ENCODE peak calls at places on chromosome 2, in ten cellular contexts. One of them, this sample, is unnamed.
A peak's percentile ranks its signal among the peaks of the same experiment; 100 is the strongest.

GRCh38 chr2:114001936-114002335 is 112.0 kb downstream of the ACTR3 start:
- DNase-seq in T-helper 9 cell: no peak
- DNase-seq in NCI-H1436 treated with DMSO at 0.1 percent for 48 hours: no peak
- DNase-seq in HT1080: no peak
- DNase-seq in NCI-H1105: no peak
- DNase-seq in tibial artery: no peak
- DNase-seq in stimulated activated CD8-positive, alpha-beta memory T cell treated with anti-CD3 and anti-CD28 coated beads, Interleukin-7, amount 100 ng/mL, for 24 hours: no peak
- DNase-seq in right cardiac atrium: no peak
- DNase-seq in hypothalamus: no peak
- DNase-seq in COLO829: no peak
- DNase-seq in this sample: no peak

GRCh38 chr2:18284331-18284730 is 276.1 kb downstream of the RDH14 start:
- DNase-seq in COLO829: no peak
- DNase-seq in hypothalamus: no peak
- DNase-seq in HT1080: no peak
- DNase-seq in NCI-H1436 treated with DMSO at 0.1 percent for 48 hours: no peak
- DNase-seq in right cardiac atrium: no peak
- DNase-seq in T-helper 9 cell: no peak
- DNase-seq in tibial artery: no peak
- DNase-seq in stimulated activated CD8-positive, alpha-beta memory T cell treated with anti-CD3 and anti-CD28 coated beads, Interleukin-7, amount 100 ng/mL, for 24 hours: no peak
- DNase-seq in NCI-H1105: no peak
- DNase-seq in this sample: no peak

GRCh38 chr2:68807821-68808266 is 63.4 kb downstream of the BMP10 start:
- DNase-seq in HT1080: peak; percentile 40
- DNase-seq in T-helper 9 cell: no peak
- DNase-seq in NCI-H1436 treated with DMSO at 0.1 percent for 48 hours: no peak
- DNase-seq in stimulated activated CD8-positive, alpha-beta memory T cell treated with anti-CD3 and anti-CD28 coated beads, Interleukin-7, amount 100 ng/mL, for 24 hours: no peak
- DNase-seq in hypothalamus: no peak
- DNase-seq in tibial artery: peak; percentile 74
- DNase-seq in right cardiac atrium: peak; percentile 72
- DNase-seq in COLO829: no peak
- DNase-seq in NCI-H1105: no peak
- DNase-seq in this sample: no peak

GRCh38 chr2:72572501-72572900 is 253.3 kb downstream of the EXOC6B start:
- DNase-seq in NCI-H1436 treated with DMSO at 0.1 percent for 48 hours: no peak
- DNase-seq in NCI-H1105: no peak
- DNase-seq in T-helper 9 cell: no peak
- DNase-seq in COLO829: no peak
- DNase-seq in right cardiac atrium: no peak
- DNase-seq in tibial artery: no peak
- DNase-seq in hypothalamus: no peak
- DNase-seq in HT1080: no peak
- DNase-seq in stimulated activated CD8-positive, alpha-beta memory T cell treated with anti-CD3 and anti-CD28 coated beads, Interleukin-7, amount 100 ng/mL, for 24 hours: no peak
- DNase-seq in this sample: no peak

GRCh38 chr2:19358242-19359020 is at the start of gene OSR1:
- DNase-seq in HT1080: no peak
- DNase-seq in NCI-H1436 treated with DMSO at 0.1 percent for 48 hours: no peak
- DNase-seq in COLO829: no peak
- DNase-seq in T-helper 9 cell: no peak
- DNase-seq in NCI-H1105: peak; percentile 49
- DNase-seq in right cardiac atrium: peak; percentile 89
- DNase-seq in tibial artery: peak; percentile 92
- DNase-seq in stimulated activated CD8-positive, alpha-beta memory T cell treated with anti-CD3 and anti-CD28 coated beads, Interleukin-7, amount 100 ng/mL, for 24 hours: no peak
- DNase-seq in hypothalamus: no peak
- DNase-seq in this sample: peak; percentile 44

GRCh38 chr2:177622516-177622915 is 229.9 kb downstream of the AGPS start:
- DNase-seq in T-helper 9 cell: no peak
- DNase-seq in NCI-H1105: peak; percentile 8
- DNase-seq in right cardiac atrium: no peak
- DNase-seq in hypothalamus: no peak
- DNase-seq in NCI-H1436 treated with DMSO at 0.1 percent for 48 hours: no peak
- DNase-seq in tibial artery: no peak
- DNase-seq in HT1080: no peak
- DNase-seq in stimulated activated CD8-positive, alpha-beta memory T cell treated with anti-CD3 and anti-CD28 coated beads, Interleukin-7, amount 100 ng/mL, for 24 hours: no peak
- DNase-seq in COLO829: peak; percentile 58
- DNase-seq in this sample: no peak

GRCh38 chr2:199716807-199717586 is 134.0 kb downstream of the FTCDNL1 start:
- DNase-seq in stimulated activated CD8-positive, alpha-beta memory T cell treated with anti-CD3 and anti-CD28 coated beads, Interleukin-7, amount 100 ng/mL, for 24 hours: no peak
- DNase-seq in COLO829: peak; percentile 50
- DNase-seq in right cardiac atrium: no peak
- DNase-seq in T-helper 9 cell: no peak
- DNase-seq in tibial artery: no peak
- DNase-seq in HT1080: peak; percentile 43
- DNase-seq in NCI-H1436 treated with DMSO at 0.1 percent for 48 hours: no peak
- DNase-seq in hypothalamus: no peak
- DNase-seq in NCI-H1105: peak; percentile 46
- DNase-seq in this sample: no peak

GRCh38 chr2:226963528-226963927 is 127.7 kb downstream of the RHBDD1 start:
- DNase-seq in T-helper 9 cell: no peak
- DNase-seq in HT1080: peak; percentile 60
- DNase-seq in right cardiac atrium: no peak
- DNase-seq in hypothalamus: no peak
- DNase-seq in NCI-H1436 treated with DMSO at 0.1 percent for 48 hours: no peak
- DNase-seq in stimulated activated CD8-positive, alpha-beta memory T cell treated with anti-CD3 and anti-CD28 coated beads, Interleukin-7, amount 100 ng/mL, for 24 hours: no peak
- DNase-seq in NCI-H1105: no peak
- DNase-seq in tibial artery: no peak
- DNase-seq in COLO829: no peak
- DNase-seq in this sample: no peak

GRCh38 chr2:11873346-11873745 is 126.9 kb downstream of the LPIN1 start:
- DNase-seq in stimulated activated CD8-positive, alpha-beta memory T cell treated with anti-CD3 and anti-CD28 coated beads, Interleukin-7, amount 100 ng/mL, for 24 hours: no peak
- DNase-seq in tibial artery: no peak
- DNase-seq in HT1080: no peak
- DNase-seq in hypothalamus: no peak
- DNase-seq in NCI-H1105: no peak
- DNase-seq in COLO829: no peak
- DNase-seq in NCI-H1436 treated with DMSO at 0.1 percent for 48 hours: no peak
- DNase-seq in right cardiac atrium: no peak
- DNase-seq in T-helper 9 cell: no peak
- DNase-seq in this sample: no peak

GRCh38 chr2:187586091-187586632 is 31.9 kb upstream of the TFPI start:
- DNase-seq in hypothalamus: no peak
- DNase-seq in stimulated activated CD8-positive, alpha-beta memory T cell treated with anti-CD3 and anti-CD28 coated beads, Interleukin-7, amount 100 ng/mL, for 24 hours: no peak
- DNase-seq in COLO829: peak; percentile 6
- DNase-seq in T-helper 9 cell: no peak
- DNase-seq in tibial artery: no peak
- DNase-seq in right cardiac atrium: no peak
- DNase-seq in NCI-H1105: no peak
- DNase-seq in HT1080: peak; percentile 64
- DNase-seq in NCI-H1436 treated with DMSO at 0.1 percent for 48 hours: no peak
- DNase-seq in this sample: no peak

GRCh38 chr2:119772767-119773166 is 13.0 kb downstream of the PTPN4 start:
- DNase-seq in NCI-H1436 treated with DMSO at 0.1 percent for 48 hours: no peak
- DNase-seq in hypothalamus: no peak
- DNase-seq in T-helper 9 cell: no peak
- DNase-seq in right cardiac atrium: no peak
- DNase-seq in NCI-H1105: no peak
- DNase-seq in tibial artery: no peak
- DNase-seq in COLO829: no peak
- DNase-seq in HT1080: no peak
- DNase-seq in stimulated activated CD8-positive, alpha-beta memory T cell treated with anti-CD3 and anti-CD28 coated beads, Interleukin-7, amount 100 ng/mL, for 24 hours: no peak
- DNase-seq in this sample: no peak

GRCh38 chr2:6011871-6012380 is 319.7 kb downstream of the SOX11 start:
- DNase-seq in stimulated activated CD8-positive, alpha-beta memory T cell treated with anti-CD3 and anti-CD28 coated beads, Interleukin-7, amount 100 ng/mL, for 24 hours: no peak
- DNase-seq in hypothalamus: no peak
- DNase-seq in T-helper 9 cell: no peak
- DNase-seq in tibial artery: no peak
- DNase-seq in right cardiac atrium: no peak
- DNase-seq in NCI-H1436 treated with DMSO at 0.1 percent for 48 hours: no peak
- DNase-seq in NCI-H1105: no peak
- DNase-seq in HT1080: no peak
- DNase-seq in COLO829: no peak
- DNase-seq in this sample: no peak

GRCh38 chr2:237471457-237472186 is 15.4 kb upstream of the MLPH start:
- DNase-seq in right cardiac atrium: peak; percentile 74
- DNase-seq in tibial artery: no peak
- DNase-seq in NCI-H1436 treated with DMSO at 0.1 percent for 48 hours: no peak
- DNase-seq in COLO829: peak; percentile 70
- DNase-seq in NCI-H1105: no peak
- DNase-seq in stimulated activated CD8-positive, alpha-beta memory T cell treated with anti-CD3 and anti-CD28 coated beads, Interleukin-7, amount 100 ng/mL, for 24 hours: no peak
- DNase-seq in T-helper 9 cell: no peak
- DNase-seq in HT1080: peak; percentile 75
- DNase-seq in hypothalamus: no peak
- DNase-seq in this sample: no peak

GRCh38 chr2:25309402-25309801 is 32.3 kb downstream of the DNMT3A start:
- DNase-seq in stimulated activated CD8-positive, alpha-beta memory T cell treated with anti-CD3 and anti-CD28 coated beads, Interleukin-7, amount 100 ng/mL, for 24 hours: peak; percentile 51
- DNase-seq in NCI-H1105: peak; percentile 48
- DNase-seq in T-helper 9 cell: peak; percentile 58
- DNase-seq in COLO829: peak; percentile 58
- DNase-seq in HT1080: peak; percentile 56
- DNase-seq in right cardiac atrium: peak; percentile 68
- DNase-seq in tibial artery: no peak
- DNase-seq in hypothalamus: peak; percentile 40
- DNase-seq in NCI-H1436 treated with DMSO at 0.1 percent for 48 hours: peak; percentile 27
- DNase-seq in this sample: peak; percentile 62

GRCh38 chr2:223100061-223100511 is 48.1 kb downstream of the KCNE4 start:
- DNase-seq in right cardiac atrium: peak; percentile 87
- DNase-seq in stimulated activated CD8-positive, alpha-beta memory T cell treated with anti-CD3 and anti-CD28 coated beads, Interleukin-7, amount 100 ng/mL, for 24 hours: no peak
- DNase-seq in NCI-H1436 treated with DMSO at 0.1 percent for 48 hours: no peak
- DNase-seq in NCI-H1105: no peak
- DNase-seq in hypothalamus: no peak
- DNase-seq in T-helper 9 cell: no peak
- DNase-seq in COLO829: no peak
- DNase-seq in HT1080: peak; percentile 4
- DNase-seq in tibial artery: peak; percentile 81
- DNase-seq in this sample: no peak

GRCh38 chr2:28400921-28401320 is 8.3 kb downstream of the FOSL2 start:
- DNase-seq in stimulated activated CD8-positive, alpha-beta memory T cell treated with anti-CD3 and anti-CD28 coated beads, Interleukin-7, amount 100 ng/mL, for 24 hours: no peak
- DNase-seq in right cardiac atrium: peak; percentile 9
- DNase-seq in NCI-H1105: no peak
- DNase-seq in T-helper 9 cell: no peak
- DNase-seq in NCI-H1436 treated with DMSO at 0.1 percent for 48 hours: no peak
- DNase-seq in hypothalamus: no peak
- DNase-seq in tibial artery: no peak
- DNase-seq in COLO829: no peak
- DNase-seq in HT1080: no peak
- DNase-seq in this sample: no peak

GRCh38 chr2:84077504-84077903 is 381.6 kb downstream of the SUCLG1 start:
- DNase-seq in tibial artery: no peak
- DNase-seq in HT1080: peak; percentile 24
- DNase-seq in T-helper 9 cell: no peak
- DNase-seq in NCI-H1436 treated with DMSO at 0.1 percent for 48 hours: no peak
- DNase-seq in NCI-H1105: peak; percentile 14
- DNase-seq in hypothalamus: no peak
- DNase-seq in stimulated activated CD8-positive, alpha-beta memory T cell treated with anti-CD3 and anti-CD28 coated beads, Interleukin-7, amount 100 ng/mL, for 24 hours: no peak
- DNase-seq in right cardiac atrium: no peak
- DNase-seq in COLO829: peak; percentile 36
- DNase-seq in this sample: no peak

GRCh38 chr2:65076345-65076710 is 20.1 kb downstream of the CEP68 start:
- DNase-seq in HT1080: peak; percentile 26
- DNase-seq in right cardiac atrium: no peak
- DNase-seq in T-helper 9 cell: no peak
- DNase-seq in NCI-H1105: no peak
- DNase-seq in stimulated activated CD8-positive, alpha-beta memory T cell treated with anti-CD3 and anti-CD28 coated beads, Interleukin-7, amount 100 ng/mL, for 24 hours: no peak
- DNase-seq in NCI-H1436 treated with DMSO at 0.1 percent for 48 hours: no peak
- DNase-seq in tibial artery: no peak
- DNase-seq in COLO829: no peak
- DNase-seq in hypothalamus: no peak
- DNase-seq in this sample: no peak

GRCh38 chr2:104766683-104767082 is 87.2 kb upstream of the POU3F3 start:
- DNase-seq in right cardiac atrium: no peak
- DNase-seq in HT1080: peak; percentile 70
- DNase-seq in NCI-H1436 treated with DMSO at 0.1 percent for 48 hours: no peak
- DNase-seq in tibial artery: no peak
- DNase-seq in stimulated activated CD8-positive, alpha-beta memory T cell treated with anti-CD3 and anti-CD28 coated beads, Interleukin-7, amount 100 ng/mL, for 24 hours: no peak
- DNase-seq in hypothalamus: no peak
- DNase-seq in T-helper 9 cell: no peak
- DNase-seq in COLO829: no peak
- DNase-seq in NCI-H1105: no peak
- DNase-seq in this sample: no peak

GRCh38 chr2:150482667-150483260 is 4.7 kb downstream of the RND3 start:
- DNase-seq in stimulated activated CD8-positive, alpha-beta memory T cell treated with anti-CD3 and anti-CD28 coated beads, Interleukin-7, amount 100 ng/mL, for 24 hours: no peak
- DNase-seq in HT1080: no peak
- DNase-seq in NCI-H1105: no peak
- DNase-seq in T-helper 9 cell: no peak
- DNase-seq in COLO829: no peak
- DNase-seq in tibial artery: no peak
- DNase-seq in NCI-H1436 treated with DMSO at 0.1 percent for 48 hours: no peak
- DNase-seq in right cardiac atrium: no peak
- DNase-seq in hypothalamus: no peak
- DNase-seq in this sample: no peak

GRCh38 chr2:191656389-191656788 is 21.5 kb upstream of the NABP1 start:
- DNase-seq in NCI-H1436 treated with DMSO at 0.1 percent for 48 hours: no peak
- DNase-seq in right cardiac atrium: no peak
- DNase-seq in NCI-H1105: no peak
- DNase-seq in stimulated activated CD8-positive, alpha-beta memory T cell treated with anti-CD3 and anti-CD28 coated beads, Interleukin-7, amount 100 ng/mL, for 24 hours: no peak
- DNase-seq in hypothalamus: no peak
- DNase-seq in HT1080: no peak
- DNase-seq in T-helper 9 cell: no peak
- DNase-seq in COLO829: no peak
- DNase-seq in tibial artery: no peak
- DNase-seq in this sample: no peak

GRCh38 chr2:241061275-241061674 is 40.8 kb downstream of the MTERF4 start:
- DNase-seq in NCI-H1105: no peak
- DNase-seq in tibial artery: no peak
- DNase-seq in NCI-H1436 treated with DMSO at 0.1 percent for 48 hours: no peak
- DNase-seq in T-helper 9 cell: no peak
- DNase-seq in HT1080: no peak
- DNase-seq in right cardiac atrium: peak; percentile 43
- DNase-seq in COLO829: no peak
- DNase-seq in hypothalamus: no peak
- DNase-seq in stimulated activated CD8-positive, alpha-beta memory T cell treated with anti-CD3 and anti-CD28 coated beads, Interleukin-7, amount 100 ng/mL, for 24 hours: no peak
- DNase-seq in this sample: no peak

GRCh38 chr2:231223001-231223375 is 24.6 kb downstream of the ARMC9 start:
- DNase-seq in NCI-H1105: no peak
- DNase-seq in COLO829: no peak
- DNase-seq in hypothalamus: no peak
- DNase-seq in NCI-H1436 treated with DMSO at 0.1 percent for 48 hours: no peak
- DNase-seq in HT1080: no peak
- DNase-seq in stimulated activated CD8-positive, alpha-beta memory T cell treated with anti-CD3 and anti-CD28 coated beads, Interleukin-7, amount 100 ng/mL, for 24 hours: no peak
- DNase-seq in tibial artery: no peak
- DNase-seq in T-helper 9 cell: no peak
- DNase-seq in right cardiac atrium: no peak
- DNase-seq in this sample: no peak

GRCh38 chr2:240991378-240992263 is 6.8 kb upstream of the SNED1 start:
- DNase-seq in HT1080: peak; percentile 99
- DNase-seq in tibial artery: peak; percentile 98
- DNase-seq in right cardiac atrium: peak; percentile 95
- DNase-seq in NCI-H1105: no peak
- DNase-seq in COLO829: peak; percentile 74
- DNase-seq in stimulated activated CD8-positive, alpha-beta memory T cell treated with anti-CD3 and anti-CD28 coated beads, Interleukin-7, amount 100 ng/mL, for 24 hours: no peak
- DNase-seq in T-helper 9 cell: no peak
- DNase-seq in hypothalamus: no peak
- DNase-seq in NCI-H1436 treated with DMSO at 0.1 percent for 48 hours: no peak
- DNase-seq in this sample: no peak

GRCh38 chr2:225056330-225057073 is 14.2 kb upstream of the DOCK10 start:
- DNase-seq in stimulated activated CD8-positive, alpha-beta memory T cell treated with anti-CD3 and anti-CD28 coated beads, Interleukin-7, amount 100 ng/mL, for 24 hours: no peak
- DNase-seq in NCI-H1105: no peak
- DNase-seq in HT1080: peak; percentile 27
- DNase-seq in tibial artery: no peak
- DNase-seq in T-helper 9 cell: no peak
- DNase-seq in hypothalamus: no peak
- DNase-seq in NCI-H1436 treated with DMSO at 0.1 percent for 48 hours: no peak
- DNase-seq in COLO829: no peak
- DNase-seq in right cardiac atrium: no peak
- DNase-seq in this sample: no peak

GRCh38 chr2:76268928-76269327 is 558.2 kb upstream of the GCFC2 start:
- DNase-seq in right cardiac atrium: no peak
- DNase-seq in NCI-H1105: no peak
- DNase-seq in NCI-H1436 treated with DMSO at 0.1 percent for 48 hours: no peak
- DNase-seq in COLO829: peak; percentile 23
- DNase-seq in T-helper 9 cell: no peak
- DNase-seq in hypothalamus: no peak
- DNase-seq in HT1080: peak; percentile 32
- DNase-seq in stimulated activated CD8-positive, alpha-beta memory T cell treated with anti-CD3 and anti-CD28 coated beads, Interleukin-7, amount 100 ng/mL, for 24 hours: no peak
- DNase-seq in tibial artery: no peak
- DNase-seq in this sample: no peak

GRCh38 chr2:235070063-235070706 is 118.4 kb downstream of the SH3BP4 start:
- DNase-seq in right cardiac atrium: no peak
- DNase-seq in COLO829: no peak
- DNase-seq in tibial artery: no peak
- DNase-seq in stimulated activated CD8-positive, alpha-beta memory T cell treated with anti-CD3 and anti-CD28 coated beads, Interleukin-7, amount 100 ng/mL, for 24 hours: no peak
- DNase-seq in T-helper 9 cell: no peak
- DNase-seq in NCI-H1436 treated with DMSO at 0.1 percent for 48 hours: no peak
- DNase-seq in hypothalamus: no peak
- DNase-seq in HT1080: no peak
- DNase-seq in NCI-H1105: no peak
- DNase-seq in this sample: no peak

GRCh38 chr2:230908595-230909191 is 16.3 kb downstream of the GPR55 start:
- DNase-seq in COLO829: peak; percentile 90
- DNase-seq in right cardiac atrium: no peak
- DNase-seq in NCI-H1105: no peak
- DNase-seq in T-helper 9 cell: no peak
- DNase-seq in NCI-H1436 treated with DMSO at 0.1 percent for 48 hours: peak; percentile 35
- DNase-seq in stimulated activated CD8-positive, alpha-beta memory T cell treated with anti-CD3 and anti-CD28 coated beads, Interleukin-7, amount 100 ng/mL, for 24 hours: no peak
- DNase-seq in hypothalamus: no peak
- DNase-seq in tibial artery: peak; percentile 32
- DNase-seq in HT1080: peak; percentile 99
- DNase-seq in this sample: no peak